ENCODE peak calls at places on chromosomes 7 and 10, in nine cellular contexts. A, X, D, I, N, V, Q, S and P are unnamed samples.

GRCh38 chr7:88522771-88523316 is 216.2 kb upstream of the STEAP4 start:
- DNase-seq in A (no peak), X (no peak), D (no peak), I (no peak), N (no peak), V (no peak), Q (no peak), S (no peak), P (no peak)

GRCh38 chr7:107171496-107171895 is 2.7 kb downstream of the HBP1 start:
- DNase-seq in A (no peak), X (no peak), D (no peak), I (no peak), N (no peak), V (no peak), Q (no peak), S (no peak), P (no peak)

GRCh38 chr10:130121486-130122079 is 11.0 kb upstream of the C10orf143 start:
- DNase-seq in A (no peak), X (no peak), D (no peak), I (no peak), N (no peak), V (no peak), Q (no peak), S (no peak), P (no peak)

GRCh38 chr10:119466655-119467054 is 75.9 kb downstream of the RGS10 start:
- DNase-seq in A (peak), X (no peak), D (no peak), I (no peak), N (no peak), V (peak), Q (no peak), S (no peak), P (no peak)

GRCh38 chr7:1697499-1698125 is 27.5 kb downstream of the ELFN1 start:
- DNase-seq in A (no peak), X (no peak), D (peak), I (no peak), N (no peak), V (no peak), Q (no peak), S (no peak), P (peak)

GRCh38 chr7:148830897-148831692 is 53.0 kb downstream of the EZH2 start:
- DNase-seq in A (no peak), X (no peak), D (no peak), I (no peak), N (no peak), V (no peak), Q (no peak), S (no peak), P (no peak)

GRCh38 chr7:139769066-139769465 is 8.7 kb downstream of the HIPK2 start:
- DNase-seq in A (no peak), X (no peak), D (no peak), I (no peak), N (no peak), V (no peak), Q (no peak), S (no peak), P (no peak)

GRCh38 chr10:119219747-119220320 is 12.5 kb downstream of the GRK5 start:
- DNase-seq in A (no peak), X (peak), D (no peak), I (no peak), N (no peak), V (no peak), Q (no peak), S (no peak), P (no peak)

GRCh38 chr7:40008218-40008815 is 58.3 kb downstream of the CDK13 start:
- DNase-seq in A (no peak), X (peak), D (peak), I (no peak), N (peak), V (no peak), Q (peak), S (peak), P (no peak)

GRCh38 chr10:124236818-124237217 is 143.4 kb upstream of the CHST15 start:
- DNase-seq in A (no peak), X (no peak), D (no peak), I (no peak), N (no peak), V (no peak), Q (no peak), S (no peak), P (no peak)